ENCODE peak calls at places on chromosomes 12 and 14, in six cellular contexts. H is mesenchymal stem cell, Z is mesendoderm, K is IMR-90, G is H9, B is H1. P is an unnamed sample.

GRCh38 chr12:4118017-4118510 is 155.5 kb upstream of the CCND2 start:
- DNase-seq in H (peak), Z (no peak), K (peak), G (peak), B (no peak), P (no peak)

GRCh38 chr14:105313381-105314286 is 914 bp upstream of the PACS2 start:
- DNase-seq in H (peak), Z (no peak), K (no peak), G (peak), B (no peak), P (peak)

GRCh38 chr12:118124333-118124874 is 11.5 kb upstream of the PEBP1 start:
- DNase-seq in H (no peak), Z (no peak), K (no peak), G (no peak), B (no peak), P (no peak)

GRCh38 chr14:68757618-68758081 is 35.2 kb downstream of the ZFP36L1 start:
- DNase-seq in H (peak), Z (no peak), K (peak), G (no peak), B (no peak), P (no peak)

GRCh38 chr12:54001283-54002187 is 1.6 kb downstream of the HOXC9 start:
- DNase-seq in H (no peak), Z (no peak), K (no peak), G (no peak), B (no peak), P (no peak)

GRCh38 chr12:23681237-23681636 is 268.2 kb downstream of the SOX5 start:
- DNase-seq in H (no peak), Z (no peak), K (no peak), G (no peak), B (no peak), P (no peak)

GRCh38 chr12:48157016-48157888 is at the start of gene ASB8:
- DNase-seq in H (peak), Z (peak), K (peak), G (peak), B (peak), P (peak)

GRCh38 chr14:30375280-30375892 is 183.6 kb upstream of the G2E3 start:
- DNase-seq in H (peak), Z (peak), K (peak), G (peak), B (peak), P (peak)

GRCh38 chr12:114682101-114682919 is 1.7 kb downstream of the TBX3 start:
- DNase-seq in H (no peak), Z (no peak), K (no peak), G (no peak), B (no peak), P (no peak)
- H2BK15ac ChIP-seq in H (peak), Z (no peak), K (no peak), G (no peak), B (no peak), P (no peak)

GRCh38 chr12:68505915-68506314 is 104.8 kb upstream of the RAP1B start:
- DNase-seq in H (no peak), Z (no peak), K (no peak), G (no peak), B (no peak), P (no peak)
- H2BK5ac ChIP-seq in H (no peak), Z (no peak), K (no peak), G (no peak), B (no peak), P (no peak)

GRCh38 chr14:40936861-40937260 is 669.8 kb upstream of the LRFN5 start:
- DNase-seq in H (no peak), Z (no peak), K (no peak), G (no peak), B (no peak), P (no peak)
- H2AK5ac ChIP-seq in H (no peak), Z (no peak), K (no peak), G (no peak), B (no peak), P (no peak)

GRCh38 chr12:112944028-112944690 is 5.9 kb downstream of the OAS3 start:
- DNase-seq in H (no peak), Z (peak), K (no peak), G (no peak), B (no peak), P (no peak)

GRCh38 chr12:112939761-112940357 is 1.6 kb downstream of the OAS3 start:
- DNase-seq in H (no peak), Z (no peak), K (no peak), G (no peak), B (no peak), P (no peak)

GRCh38 chr12:112938751-112939150 is 477 bp downstream of the OAS3 start:
- DNase-seq in H (peak), Z (no peak), K (no peak), G (no peak), B (no peak), P (no peak)

GRCh38 chr12:112942572-112942971 is 4.3 kb downstream of the OAS3 start:
- DNase-seq in H (no peak), Z (no peak), K (no peak), G (no peak), B (no peak), P (no peak)

GRCh38 chr12:112941528-112942335 is 3.5 kb downstream of the OAS3 start:
- DNase-seq in H (no peak), Z (no peak), K (no peak), G (no peak), B (no peak), P (no peak)
- H2BK15ac ChIP-seq in H (no peak), Z (no peak), K (no peak), G (no peak), B (no peak), P (no peak)

GRCh38 chr12:51183349-51183748 is 10.4 kb upstream of the TFCP2 start:
- DNase-seq in H (no peak), Z (no peak), K (no peak), G (no peak), B (no peak), P (no peak)
- H2BK5ac ChIP-seq in H (no peak), Z (no peak), K (no peak), G (no peak), B (no peak), P (no peak)

P was measured in neuronal stem cell.